ENCODE peak calls at places on chromosomes 2 and 18, in five cellular contexts. One of them, this sample, is unnamed.

GRCh38 chr2:146844226-146844990 is 1000.4 kb upstream of the ACVR2A start:
- DNase-seq in HepG2: no peak
- DNase-seq in K562: no peak
- DNase-seq in SK-N-SH: no peak
- DNase-seq in HEK293T: no peak
- DNase-seq in this sample: no peak

GRCh38 chr2:100017633-100018032 is 124.8 kb downstream of the AFF3 start:
- DNase-seq in HEK293T: no peak
- DNase-seq in SK-N-SH: no peak
- DNase-seq in HepG2: no peak
- DNase-seq in K562: no peak
- DNase-seq in this sample: no peak

GRCh38 chr18:59008302-59008974 is 131.2 kb upstream of the SEC11C start:
- DNase-seq in K562: no peak
- DNase-seq in HepG2: no peak
- DNase-seq in HEK293T: no peak
- DNase-seq in SK-N-SH: no peak
- DNase-seq in this sample: no peak

GRCh38 chr2:216594081-216594480 is 39.1 kb upstream of the IGFBP2 start:
- DNase-seq in HEK293T: no peak
- DNase-seq in HepG2: no peak
- DNase-seq in SK-N-SH: no peak
- DNase-seq in K562: no peak
- DNase-seq in this sample: no peak

GRCh38 chr2:16425462-16426336 is 239.9 kb downstream of the CYRIA start:
- DNase-seq in K562: no peak
- DNase-seq in HEK293T: no peak
- DNase-seq in HepG2: peak
- DNase-seq in SK-N-SH: peak
- DNase-seq in this sample: no peak

GRCh38 chr2:29232041-29232440 is 116.8 kb downstream of the CLIP4 start:
- DNase-seq in HEK293T: no peak
- DNase-seq in HepG2: no peak
- DNase-seq in K562: no peak
- DNase-seq in SK-N-SH: no peak
- DNase-seq in this sample: no peak

GRCh38 chr2:75157435-75157834 is 41.9 kb downstream of the TACR1 start:
- DNase-seq in HepG2: no peak
- DNase-seq in SK-N-SH: peak
- DNase-seq in K562: no peak
- DNase-seq in HEK293T: no peak
- DNase-seq in this sample: no peak

GRCh38 chr2:69625078-69625788 is 18.3 kb downstream of the AAK1 start:
- DNase-seq in K562: peak
- DNase-seq in HepG2: peak
- DNase-seq in SK-N-SH: no peak
- DNase-seq in HEK293T: no peak
- DNase-seq in this sample: no peak

GRCh38 chr2:230068658-230069080 is at the start of gene SLC16A14:
- DNase-seq in HepG2: no peak
- DNase-seq in HEK293T: no peak
- DNase-seq in SK-N-SH: peak
- DNase-seq in K562: no peak
- DNase-seq in this sample: peak

GRCh38 chr18:75253784-75254183 is 43.2 kb downstream of the TSHZ1 start:
- DNase-seq in K562: no peak
- DNase-seq in HEK293T: no peak
- DNase-seq in SK-N-SH: peak
- DNase-seq in HepG2: no peak
- DNase-seq in this sample: no peak

GRCh38 chr18:58359226-58360019 is 269.5 kb downstream of the ALPK2 start:
- DNase-seq in HEK293T: no peak
- DNase-seq in SK-N-SH: no peak
- DNase-seq in HepG2: no peak
- DNase-seq in K562: no peak
- DNase-seq in this sample: no peak

GRCh38 chr18:74353169-74353775 is 37.6 kb downstream of the C18orf63 start:
- DNase-seq in HepG2: peak
- DNase-seq in HEK293T: peak
- DNase-seq in SK-N-SH: peak
- DNase-seq in K562: peak
- DNase-seq in this sample: peak

GRCh38 chr2:98637401-98638144 is 29.2 kb downstream of the UNC50 start:
- DNase-seq in K562: no peak
- DNase-seq in HEK293T: no peak
- DNase-seq in SK-N-SH: no peak
- DNase-seq in HepG2: no peak
- DNase-seq in this sample: peak

GRCh38 chr2:213763963-213764362 is 479.7 kb downstream of the SPAG16 start:
- DNase-seq in SK-N-SH: no peak
- DNase-seq in K562: no peak
- DNase-seq in HEK293T: no peak
- DNase-seq in HepG2: no peak
- DNase-seq in this sample: no peak

GRCh38 chr2:38056216-38056615 is 19.7 kb downstream of the CYP1B1 start:
- DNase-seq in K562: no peak
- DNase-seq in HEK293T: no peak
- DNase-seq in HepG2: no peak
- DNase-seq in SK-N-SH: no peak
- DNase-seq in this sample: no peak

GRCh38 chr2:45040786-45041185 is 31.5 kb upstream of the SIX2 start:
- DNase-seq in HepG2: no peak
- DNase-seq in HEK293T: no peak
- DNase-seq in K562: no peak
- DNase-seq in SK-N-SH: no peak
- DNase-seq in this sample: no peak

GRCh38 chr2:239286901-239287300 is 113.9 kb downstream of the HDAC4 start:
- DNase-seq in HEK293T: no peak
- DNase-seq in K562: no peak
- DNase-seq in HepG2: no peak
- DNase-seq in SK-N-SH: no peak
- DNase-seq in this sample: no peak

GRCh38 chr2:96245609-96246390 is 20.0 kb downstream of the TMEM127 start:
- DNase-seq in HepG2: no peak
- DNase-seq in SK-N-SH: no peak
- DNase-seq in K562: peak
- DNase-seq in HEK293T: no peak
- DNase-seq in this sample: no peak

GRCh38 chr18:1585881-1586488 is 681.3 kb downstream of the ADCYAP1 start:
- DNase-seq in K562: peak
- DNase-seq in SK-N-SH: peak
- DNase-seq in HEK293T: peak
- DNase-seq in HepG2: peak
- DNase-seq in this sample: peak

GRCh38 chr2:37454851-37455762 is 110.7 kb downstream of the QPCT start:
- DNase-seq in SK-N-SH: no peak
- DNase-seq in HepG2: no peak
- DNase-seq in HEK293T: no peak
- DNase-seq in K562: no peak
- DNase-seq in this sample: no peak

GRCh38 chr2:85231952-85232351 is 95.8 kb downstream of the TGOLN2 start:
- DNase-seq in HepG2: no peak
- DNase-seq in K562: no peak
- DNase-seq in SK-N-SH: no peak
- DNase-seq in HEK293T: no peak
- DNase-seq in this sample: no peak

GRCh38 chr2:167411367-167411766 is 523.1 kb downstream of the XIRP2 start:
- DNase-seq in K562: no peak
- DNase-seq in HepG2: no peak
- DNase-seq in SK-N-SH: no peak
- DNase-seq in HEK293T: no peak
- DNase-seq in this sample: no peak

GRCh38 chr2:37322368-37322767 is 2.3 kb downstream of the PRKD3 start:
- DNase-seq in HepG2: no peak
- DNase-seq in K562: peak
- DNase-seq in HEK293T: no peak
- DNase-seq in SK-N-SH: peak
- DNase-seq in this sample: no peak

GRCh38 chr2:20868377-20868776 is 45.5 kb upstream of the LDAH start:
- DNase-seq in SK-N-SH: no peak
- DNase-seq in HepG2: no peak
- DNase-seq in HEK293T: no peak
- DNase-seq in K562: no peak
- DNase-seq in this sample: peak

GRCh38 chr18:62878305-62878704 is 163.0 kb downstream of the PHLPP1 start:
- DNase-seq in SK-N-SH: no peak
- DNase-seq in K562: no peak
- DNase-seq in HepG2: no peak
- DNase-seq in HEK293T: no peak
- DNase-seq in this sample: no peak

GRCh38 chr2:30108192-30108591 is 38.6 kb upstream of the YPEL5 start:
- DNase-seq in HepG2: no peak
- DNase-seq in K562: no peak
- DNase-seq in SK-N-SH: no peak
- DNase-seq in HEK293T: no peak
- DNase-seq in this sample: no peak

GRCh38 chr2:75573145-75573878 is 12.6 kb upstream of the EVA1A start:
- DNase-seq in K562: no peak
- DNase-seq in SK-N-SH: no peak
- DNase-seq in HEK293T: no peak
- DNase-seq in HepG2: no peak
- DNase-seq in this sample: no peak

GRCh38 chr18:44943201-44943881 is 262.7 kb downstream of the SETBP1 start:
- DNase-seq in K562: no peak
- DNase-seq in HepG2: no peak
- DNase-seq in HEK293T: no peak
- DNase-seq in SK-N-SH: no peak
- DNase-seq in this sample: no peak

GRCh38 chr2:62471816-62472215 is 34.2 kb downstream of the TMEM17 start:
- DNase-seq in HepG2: no peak
- DNase-seq in HEK293T: no peak
- DNase-seq in SK-N-SH: no peak
- DNase-seq in K562: no peak
- DNase-seq in this sample: no peak

GRCh38 chr2:46601328-46601963 is 122.1 kb downstream of the TMEM247 start:
- DNase-seq in HEK293T: no peak
- DNase-seq in HepG2: no peak
- DNase-seq in SK-N-SH: peak
- DNase-seq in K562: no peak
- DNase-seq in this sample: no peak

GRCh38 chr2:28355521-28356094 is 37.0 kb upstream of the FOSL2 start:
- DNase-seq in HepG2: peak
- DNase-seq in K562: peak
- DNase-seq in HEK293T: no peak
- DNase-seq in SK-N-SH: peak
- DNase-seq in this sample: no peak

GRCh38 chr18:67783215-67783946 is 266.9 kb upstream of the DSEL start:
- DNase-seq in K562: no peak
- DNase-seq in SK-N-SH: no peak
- DNase-seq in HEK293T: no peak
- DNase-seq in HepG2: no peak
- DNase-seq in this sample: no peak

DNA sequence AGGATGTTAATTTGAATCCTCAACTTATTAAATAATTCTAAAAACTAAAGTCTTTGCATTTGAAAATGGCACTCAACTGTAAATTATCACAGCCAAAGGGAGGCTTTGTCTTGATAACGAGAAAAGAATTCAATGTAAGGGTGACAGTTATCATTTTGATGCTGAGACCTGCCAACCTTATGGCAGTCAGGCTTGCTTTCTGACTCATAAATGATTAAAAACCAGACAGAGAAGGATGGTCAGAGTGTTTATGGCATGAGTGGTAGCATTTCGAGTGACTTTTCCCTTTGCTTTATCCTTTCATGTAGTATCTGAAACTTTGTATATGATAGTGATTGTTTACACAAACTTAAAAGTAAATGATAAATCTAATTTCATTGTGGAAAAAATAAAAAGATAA is 53.9 kb upstream of the EPC2 start:
- DNase-seq in K562: no peak
- DNase-seq in HepG2: no peak
- DNase-seq in HEK293T: no peak
- DNase-seq in SK-N-SH: no peak
- DNase-seq in this sample: no peak
- TF ChIP-seq FOXM1 in K562: no peak
- TF ChIP-seq FOXM1 in HepG2: no peak
- TF ChIP-seq FOXM1 in HEK293T: no peak
- TF ChIP-seq FOXM1 in SK-N-SH: no peak
- TF ChIP-seq FOXM1 in this sample: no peak

GRCh38 chr2:110166246-110166645 is 38.6 kb downstream of the NPHP1 start:
- DNase-seq in HEK293T: no peak
- DNase-seq in K562: no peak
- DNase-seq in SK-N-SH: no peak
- DNase-seq in HepG2: no peak
- DNase-seq in this sample: no peak
- TF ChIP-seq FOXM1 in HEK293T: no peak
- TF ChIP-seq FOXM1 in K562: no peak
- TF ChIP-seq FOXM1 in SK-N-SH: no peak
- TF ChIP-seq FOXM1 in HepG2: no peak
- TF ChIP-seq FOXM1 in this sample: no peak

DNA sequence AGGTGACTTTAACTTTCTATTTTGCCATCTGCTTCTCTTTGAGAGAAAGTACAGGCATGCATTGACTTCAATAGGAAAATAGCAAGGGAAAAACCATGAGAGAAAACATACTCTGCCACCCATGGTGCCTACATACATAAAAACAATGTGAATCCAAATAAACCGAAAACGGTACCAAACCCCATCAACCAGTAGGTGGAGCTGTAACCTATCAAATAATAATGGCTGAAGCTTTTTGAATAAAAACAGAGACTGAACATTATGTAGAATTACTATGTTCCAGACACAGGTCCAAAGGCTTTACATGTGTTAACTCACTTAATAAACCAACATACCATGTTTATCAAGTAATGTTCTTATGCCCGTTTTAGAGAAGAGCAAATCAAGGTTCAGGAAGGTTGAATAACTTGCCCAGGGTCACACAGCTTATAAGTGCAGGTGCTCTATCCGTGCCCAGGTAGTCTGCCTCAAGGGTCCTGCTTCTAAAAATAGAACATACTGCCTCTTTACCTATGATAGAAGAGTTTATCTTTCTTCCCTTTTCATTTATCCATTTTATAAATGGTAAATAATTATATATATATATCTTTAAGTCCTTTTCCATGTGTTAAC is 293.9 kb upstream of the SYT4 start:
- DNase-seq in K562: peak
- DNase-seq in HepG2: peak
- DNase-seq in SK-N-SH: peak
- DNase-seq in HEK293T: peak
- DNase-seq in this sample: no peak
- TF ChIP-seq FOXM1 in K562: no peak
- TF ChIP-seq FOXM1 in HepG2: no peak
- TF ChIP-seq FOXM1 in SK-N-SH: no peak
- TF ChIP-seq FOXM1 in HEK293T: no peak
- TF ChIP-seq FOXM1 in this sample: no peak

GRCh38 chr2:204725693-204726092 is 180.4 kb downstream of the PARD3B start:
- DNase-seq in HepG2: no peak
- DNase-seq in SK-N-SH: no peak
- DNase-seq in K562: no peak
- DNase-seq in HEK293T: no peak
- DNase-seq in this sample: no peak

GRCh38 chr2:204720874-204721273 is 175.6 kb downstream of the PARD3B start:
- DNase-seq in SK-N-SH: no peak
- DNase-seq in HEK293T: no peak
- DNase-seq in K562: no peak
- DNase-seq in HepG2: no peak
- DNase-seq in this sample: no peak

GRCh38 chr2:204718607-204719006 is 173.3 kb downstream of the PARD3B start:
- DNase-seq in HepG2: no peak
- DNase-seq in K562: no peak
- DNase-seq in SK-N-SH: no peak
- DNase-seq in HEK293T: no peak
- DNase-seq in this sample: no peak

GRCh38 chr2:204722691-204723090 is 177.4 kb downstream of the PARD3B start:
- DNase-seq in K562: no peak
- DNase-seq in HepG2: no peak
- DNase-seq in SK-N-SH: no peak
- DNase-seq in HEK293T: no peak
- DNase-seq in this sample: no peak

GRCh38 chr2:204722207-204722606 is 176.9 kb downstream of the PARD3B start:
- DNase-seq in SK-N-SH: no peak
- DNase-seq in HEK293T: no peak
- DNase-seq in K562: no peak
- DNase-seq in HepG2: no peak
- DNase-seq in this sample: no peak
- TF ChIP-seq FOXM1 in SK-N-SH: no peak
- TF ChIP-seq FOXM1 in HEK293T: no peak
- TF ChIP-seq FOXM1 in K562: no peak
- TF ChIP-seq FOXM1 in HepG2: no peak
- TF ChIP-seq FOXM1 in this sample: no peak